ENCODE peak calls at places on chromosomes 5 and 9, in seven cellular contexts. T is left lung; O is nephron progenitor cell; W is PC-3; B is fibroblast of mammary gland; N is substantia nigra; I is stimulated activated CD8-positive, alpha-beta memory T cell treated with anti-CD3 and anti-CD28 coated beads, Interleukin-15, amount 100 ng/mL, for 1 hour. D is an unnamed sample.

GRCh38 chr5:129906177-129906887 is 2.1 kb downstream of the CHSY3 start:
- DNase-seq in B (peak; percentile 71), T (no peak), O (peak; percentile 30), I (no peak), N (no peak), W (no peak), D (peak; percentile 59)

GRCh38 chr9:30982301-30982700 is 1402.1 kb upstream of the ACO1 start:
- DNase-seq in W (no peak), O (no peak), N (no peak), T (no peak), B (no peak), I (no peak), D (no peak)

GRCh38 chr5:147369742-147370374 is 135.0 kb downstream of the STK32A start:
- DNase-seq in W (peak; percentile 41), T (no peak), I (no peak), N (no peak), O (no peak), B (peak; percentile 45), D (no peak)

GRCh38 chr5:179253730-179254129 is 91.5 kb downstream of the ADAMTS2 start:
- DNase-seq in T (peak; percentile 19), B (no peak), W (no peak), O (no peak), N (no peak), I (no peak), D (no peak)

GRCh38 chr5:79697222-79698164 is 7.9 kb downstream of the CMYA5 start:
- DNase-seq in W (no peak), I (no peak), N (no peak), T (no peak), O (no peak), B (peak; percentile 43), D (no peak)

GRCh38 chr9:108053555-108054061 is 564.0 kb upstream of the KLF4 start:
- DNase-seq in B (peak; percentile 95), W (no peak), I (no peak), T (peak; percentile 56), O (no peak), N (no peak), D (no peak)

GRCh38 chr5:172065431-172066065 is 59.1 kb upstream of the FBXW11 start:
- DNase-seq in N (no peak), T (no peak), O (no peak), W (no peak), B (peak; percentile 39), I (no peak), D (no peak)

GRCh38 chr9:131668439-131669233 is 71.2 kb downstream of the RAPGEF1 start:
- DNase-seq in N (no peak), I (peak; percentile 33), W (peak; percentile 53), T (no peak), O (no peak), B (peak; percentile 84), D (no peak)

GRCh38 chr5:158679221-158679641 is 420.5 kb downstream of the EBF1 start:
- DNase-seq in O (no peak), T (no peak), B (no peak), N (no peak), W (no peak), I (no peak), D (no peak)

GRCh38 chr9:38694676-38695075 is 25.3 kb downstream of the FAM240B start:
- DNase-seq in I (no peak), T (no peak), B (no peak), W (no peak), O (no peak), N (peak; percentile 31), D (peak; percentile 85)

GRCh38 chr5:154288145-154288544 is 97.6 kb downstream of the GALNT10 start:
- DNase-seq in I (no peak), O (no peak), W (no peak), T (no peak), N (no peak), B (peak; percentile 50), D (no peak)

GRCh38 chr5:2556375-2556966 is 195.0 kb downstream of the IRX2 start:
- DNase-seq in B (no peak), W (no peak), I (no peak), N (no peak), T (no peak), O (no peak), D (no peak)

GRCh38 chr5:106258591-106259125 is 1412.1 kb downstream of the EFNA5 start:
- DNase-seq in O (no peak), I (no peak), T (no peak), B (peak; percentile 3), N (no peak), W (peak; percentile 72), D (no peak)

GRCh38 chr9:133673260-133673658 is 37.1 kb downstream of the DBH start:
- DNase-seq in O (peak; percentile 49), B (no peak), N (no peak), W (no peak), T (no peak), I (no peak), D (no peak)

GRCh38 chr5:106127341-106127781 is 1543.4 kb downstream of the EFNA5 start:
- DNase-seq in I (no peak), W (peak; percentile 13), T (no peak), B (no peak), O (no peak), N (no peak), D (no peak)

GRCh38 chr5:14665949-14666741 is 1.6 kb downstream of the OTULIN start:
- DNase-seq in T (no peak), B (peak; percentile 52), N (no peak), O (peak; percentile 7), W (peak; percentile 47), I (no peak), D (no peak)

GRCh38 chr5:148387325-148387724 is 3.6 kb downstream of the FBXO38 start:
- DNase-seq in T (no peak), B (peak; percentile 79), W (no peak), O (no peak), N (no peak), I (no peak), D (no peak)

GRCh38 chr9:129312731-129313130 is 134.7 kb upstream of the IER5L start:
- DNase-seq in T (no peak), N (no peak), B (no peak), O (no peak), W (no peak), I (no peak), D (no peak)

GRCh38 chr5:56985941-56986630 is 34.2 kb upstream of the MIER3 start:
- DNase-seq in T (no peak), I (no peak), N (no peak), B (no peak), W (no peak), O (no peak), D (no peak)

GRCh38 chr5:132557425-132557805 is 638 bp downstream of the RAD50 start:
- DNase-seq in O (peak; percentile 21), W (peak; percentile 51), N (no peak), B (peak; percentile 48), I (no peak), T (peak; percentile 50), D (no peak)

GRCh38 chr5:136039202-136039601 is 10.4 kb downstream of the TGFBI start:
- DNase-seq in T (peak; percentile 8), I (no peak), B (no peak), N (no peak), W (no peak), O (no peak), D (no peak)

GRCh38 chr5:141017943-141018342 is 33.2 kb upstream of the PCDHB1 start:
- DNase-seq in W (peak; percentile 19), I (no peak), N (no peak), B (no peak), O (no peak), T (no peak), D (no peak)

GRCh38 chr5:54703091-54703490 is 185.5 kb downstream of the SNX18 start:
- DNase-seq in N (no peak), W (peak; percentile 81), B (peak; percentile 96), O (no peak), T (no peak), I (no peak), D (no peak)

GRCh38 chr9:80294955-80295354 is 723.2 kb downstream of the TLE4 start:
- DNase-seq in I (no peak), N (no peak), O (no peak), T (no peak), W (no peak), B (no peak), D (no peak)

GRCh38 chr9:77851862-77852602 is 179.6 kb downstream of the GNAQ start:
- DNase-seq in T (no peak), O (no peak), N (no peak), B (no peak), W (no peak), I (no peak), D (no peak)

GRCh38 chr9:94926457-94926852 is 200.0 kb downstream of the AOPEP start:
- DNase-seq in B (no peak), T (no peak), W (no peak), O (no peak), N (no peak), I (no peak), D (no peak)

GRCh38 chr5:149549461-149550266 is 1.6 kb downstream of the CSNK1A1 start:
- DNase-seq in B (peak; percentile 70), T (peak; percentile 41), O (peak; percentile 30), I (no peak), N (peak; percentile 12), W (peak; percentile 49), D (peak; percentile 58)

GRCh38 chr5:139684881-139685749 is 37.0 kb downstream of the CXXC5 start:
- DNase-seq in T (no peak), N (peak; percentile 26), I (no peak), B (no peak), W (no peak), O (no peak), D (no peak)

GRCh38 chr5:135578685-135579341 is at the start of gene CXCL14:
- DNase-seq in N (peak; percentile 21), I (no peak), T (peak; percentile 73), W (no peak), O (peak; percentile 68), B (peak; percentile 71), D (peak; percentile 55)

GRCh38 chr5:157596449-157596848 is 20.9 kb upstream of the ADAM19 start:
- DNase-seq in T (no peak), W (no peak), O (no peak), B (peak; percentile 60), I (no peak), N (no peak), D (no peak)

GRCh38 chr5:139023276-139023675 is 148.1 kb upstream of the LRRTM2 start:
- DNase-seq in I (no peak), W (no peak), B (no peak), O (no peak), T (no peak), N (no peak), D (no peak)

GRCh38 chr5:150538007-150538917 is 30.3 kb downstream of the NDST1 start:
- DNase-seq in N (no peak), B (peak; percentile 77), I (no peak), O (no peak), W (peak; percentile 50), T (no peak), D (no peak)